ENCODE peak calls at places on chromosomes 12 and 14, in four cellular contexts. Y is HCT116, G is HepG2, P is K562. R is an unnamed sample.

GRCh38 chr14:28398501-28398900 is 368.1 kb upstream of the FOXG1 start:
- DNase-seq in G (no peak), P (no peak), Y (no peak), R (no peak)

GRCh38 chr12:107379852-107380567 is 286.7 kb upstream of the CRY1 start:
- DNase-seq in Y (peak; percentile 39), G (peak; percentile 67), P (no peak), R (no peak)

GRCh38 chr12:27680638-27681037 is 15.6 kb upstream of the REP15 start:
- DNase-seq in Y (no peak), G (no peak), P (no peak), R (no peak)

GRCh38 chr14:92475451-92476187 is 38.0 kb upstream of the RIN3 start:
- DNase-seq in Y (no peak), P (no peak), G (peak; percentile 41), R (no peak)

GRCh38 chr12:131872154-131873046 is 22.0 kb upstream of the ULK1 start:
- DNase-seq in P (no peak), G (no peak), Y (peak; percentile 77), R (no peak)

GRCh38 chr14:38583471-38583870 is 327.6 kb upstream of the CLEC14A start:
- DNase-seq in Y (no peak), P (no peak), G (no peak), R (no peak)

GRCh38 chr12:120733574-120733973 is 7.9 kb downstream of the ACADS start:
- DNase-seq in Y (no peak), G (no peak), P (no peak), R (no peak)

GRCh38 chr14:106442857-106443256 is 916.5 kb downstream of the TMEM121 start:
- DNase-seq in Y (no peak), G (no peak), P (peak; percentile 12), R (no peak)

GRCh38 chr14:90968025-90968424 is 92.4 kb downstream of the RPS6KA5 start:
- DNase-seq in Y (no peak), P (no peak), G (no peak), R (no peak)

GRCh38 chr14:91945776-91946305 is 1.7 kb downstream of the FBLN5 start:
- DNase-seq in P (no peak), G (no peak), Y (no peak), R (no peak)

GRCh38 chr14:101472518-101472849 is 88.8 kb upstream of the DIO3 start:
- DNase-seq in P (no peak), Y (no peak), G (no peak), R (no peak)

GRCh38 chr12:15601210-15601800 is 187.9 kb downstream of the EPS8 start:
- DNase-seq in G (no peak), Y (no peak), P (no peak), R (no peak)

GRCh38 chr12:124402281-124403066 is 107.6 kb downstream of the RFLNA start:
- DNase-seq in P (no peak), Y (no peak), G (no peak), R (no peak)

GRCh38 chr12:119180380-119181040 is 1.8 kb downstream of the HSPB8 start:
- DNase-seq in P (peak; percentile 20), Y (no peak), G (no peak), R (no peak)

GRCh38 chr12:120625557-120626419 is 14.6 kb upstream of the CABP1 start:
- DNase-seq in P (peak; percentile 91), Y (peak; percentile 54), G (no peak), R (no peak)

GRCh38 chr14:101232340-101233015 is 328.8 kb upstream of the DIO3 start:
- DNase-seq in G (no peak), P (no peak), Y (no peak), R (no peak)

GRCh38 chr14:73719791-73720190 is 5.6 kb upstream of the PNMA1 start:
- DNase-seq in P (no peak), G (no peak), Y (no peak), R (no peak)

GRCh38 chr12:55629058-55629841 is 7.4 kb upstream of the OR10P1 start:
- DNase-seq in P (no peak), G (no peak), Y (no peak), R (no peak)

GRCh38 chr12:1644523-1645438 is 15.8 kb downstream of the WNT5B start:
- DNase-seq in P (no peak), G (no peak), Y (no peak), R (no peak)

GRCh38 chr12:106248849-106249371 is 1.1 kb upstream of the CKAP4 start:
- DNase-seq in G (no peak), P (no peak), Y (no peak), R (no peak)

GRCh38 chr12:118391836-118392235 is 15.5 kb downstream of the SUDS3 start:
- DNase-seq in Y (no peak), G (no peak), P (no peak), R (no peak)

GRCh38 chr14:61621444-61621843 is 73.9 kb upstream of the HIF1A start:
- DNase-seq in G (no peak), P (no peak), Y (no peak), R (no peak)

GRCh38 chr14:65312859-65313258 is 99.7 kb upstream of the FUT8 start:
- DNase-seq in G (no peak), P (no peak), Y (no peak), R (no peak)

GRCh38 chr12:131020326-131020725 is 66.6 kb downstream of the ADGRD1 start:
- DNase-seq in G (no peak), P (no peak), Y (no peak), R (no peak)

GRCh38 chr14:96047101-96047500 is 7.9 kb downstream of the C14orf132 start:
- DNase-seq in P (no peak), G (no peak), Y (no peak), R (no peak)

GRCh38 chr14:104753528-104754212 is 723 bp downstream of the SIVA1 start:
- DNase-seq in G (no peak), Y (no peak), P (no peak), R (no peak)

GRCh38 chr14:34718750-34719304 is 4.4 kb upstream of the CFL2 start:
- DNase-seq in P (no peak), G (no peak), Y (no peak), R (no peak)

DNA sequence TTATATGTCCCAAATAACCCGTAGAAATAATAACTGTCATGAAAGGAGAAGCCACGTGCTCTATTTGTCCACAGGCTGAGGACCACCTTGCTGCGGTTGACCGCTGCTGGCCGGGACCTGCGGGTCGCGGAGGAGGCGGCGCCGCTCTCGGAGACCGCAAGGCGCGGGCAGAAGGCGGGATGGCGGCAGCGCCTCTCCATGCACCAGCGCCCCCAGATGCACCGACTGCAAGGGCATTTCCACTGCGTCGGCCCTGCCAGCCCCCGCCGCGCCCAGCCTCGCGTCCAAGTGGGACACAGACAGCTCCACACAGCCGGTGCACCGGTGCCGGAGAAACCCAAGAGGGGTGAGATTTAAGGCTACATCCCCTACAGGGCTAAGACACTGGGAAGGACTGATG is 21.0 kb downstream of the RPGRIP1 start:
- DNase-seq in G (no peak), P (no peak), Y (no peak), R (no peak)
- TF ChIP-seq CTCF in G (peak; percentile 64), P (no peak), Y (no peak), R (no peak)

DNA sequence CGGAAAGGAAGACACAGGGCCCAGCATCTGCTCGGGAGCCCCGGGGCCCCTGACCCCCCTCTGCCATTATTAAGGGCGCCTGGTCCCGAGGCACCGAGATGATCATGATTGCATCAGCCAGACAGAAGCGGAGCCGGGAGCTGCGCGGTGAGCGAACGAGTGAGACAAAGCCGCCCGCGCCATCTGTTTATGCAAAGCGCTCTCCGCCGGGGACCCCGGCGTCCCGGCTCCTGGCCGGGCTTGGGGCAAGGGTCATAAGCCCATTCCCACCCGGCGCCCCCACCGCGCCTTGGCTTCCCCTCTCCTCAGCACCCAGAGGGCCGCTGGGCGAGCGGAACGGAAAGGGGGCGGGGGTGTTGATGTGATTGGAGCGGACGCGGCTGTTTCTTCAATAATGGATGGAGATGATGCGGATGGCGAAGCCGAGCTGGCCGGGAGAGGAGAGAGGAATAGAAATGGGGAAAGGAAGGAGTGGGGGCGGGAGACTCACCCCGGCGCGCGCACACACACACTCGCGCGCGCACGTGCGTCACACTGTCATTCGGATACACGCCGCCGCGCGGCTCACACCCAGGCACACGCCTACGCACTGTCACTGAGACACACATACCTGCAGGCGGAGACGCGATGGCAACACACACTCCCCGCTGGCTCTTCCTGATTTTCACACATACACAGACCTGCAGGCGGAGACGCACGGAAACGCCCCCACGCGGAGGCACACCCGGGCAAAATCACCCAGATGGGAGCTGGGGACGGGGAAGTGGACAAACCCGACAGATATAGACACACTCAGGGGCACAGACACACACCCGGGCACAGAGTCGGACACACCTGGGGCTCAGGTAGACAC is 10.7 kb downstream of the STAC3 start:
- DNase-seq in G (no peak), Y (peak; percentile 47), P (peak; percentile 49), R (no peak)
- H3K27ac ChIP-seq in G (no peak overlapping the region), Y (peak overlapping the region; percentile 34), P (no peak overlapping the region), R (peak overlapping the region; percentile 63)

GRCh38 chr12:51209259-51209658 is 8.6 kb downstream of the POU6F1 start:
- DNase-seq in Y (no peak), P (no peak), G (no peak), R (no peak)
- TF ChIP-seq TCF7L2 in Y (no peak), P (no peak), G (no peak), R (no peak)

DNA sequence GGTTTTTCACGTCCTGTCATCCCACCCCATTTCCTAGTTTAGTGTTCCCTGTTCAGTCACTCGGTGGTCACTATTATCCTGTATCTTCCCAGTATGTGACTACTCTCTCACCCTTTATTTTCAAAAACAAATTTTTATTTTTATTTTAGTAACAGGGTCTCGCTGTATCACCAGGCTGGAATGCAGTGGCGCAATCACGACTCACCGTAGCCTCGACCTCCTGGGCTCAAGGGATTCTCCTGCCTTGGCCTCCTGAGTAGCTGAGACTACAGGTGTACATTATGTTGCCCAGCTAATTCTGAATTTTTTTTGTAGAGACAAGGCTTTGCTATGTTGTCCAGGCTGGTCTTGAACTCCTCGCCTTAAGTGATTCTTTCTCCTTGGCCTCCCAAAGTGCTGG is 20.1 kb upstream of the PRICKLE1 start:
- DNase-seq in Y (no peak), G (no peak), P (no peak), R (no peak)
- TF ChIP-seq CTCF in Y (no peak), G (no peak), P (no peak), R (no peak)

DNA sequence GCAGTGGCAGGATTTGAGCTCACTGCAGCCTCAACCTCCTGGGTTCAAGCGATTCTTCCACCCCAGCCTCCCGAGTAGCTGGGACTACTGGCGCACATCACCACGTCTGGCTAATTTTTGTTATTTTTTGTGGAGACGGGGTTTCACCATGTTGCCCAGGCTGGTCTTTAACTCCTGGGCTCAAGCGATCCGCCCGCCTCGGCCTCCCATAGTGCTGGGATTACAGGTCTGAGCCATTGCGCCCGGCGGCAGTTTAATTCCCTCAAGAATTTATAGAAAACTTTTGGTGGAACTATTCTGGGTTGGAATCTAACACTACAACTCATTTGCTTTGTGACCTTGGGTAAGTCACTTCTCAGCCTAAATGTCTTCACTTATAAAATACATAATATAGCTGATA is 1.8 kb upstream of the SP1 start:
- DNase-seq in Y (no peak), G (no peak), P (no peak), R (no peak)
- H3K27ac ChIP-seq in Y (peak overlapping the region; percentile 89), G (no peak overlapping the region), P (peak overlapping the region; percentile 92), R (peak overlapping the region; percentile 99)

DNA sequence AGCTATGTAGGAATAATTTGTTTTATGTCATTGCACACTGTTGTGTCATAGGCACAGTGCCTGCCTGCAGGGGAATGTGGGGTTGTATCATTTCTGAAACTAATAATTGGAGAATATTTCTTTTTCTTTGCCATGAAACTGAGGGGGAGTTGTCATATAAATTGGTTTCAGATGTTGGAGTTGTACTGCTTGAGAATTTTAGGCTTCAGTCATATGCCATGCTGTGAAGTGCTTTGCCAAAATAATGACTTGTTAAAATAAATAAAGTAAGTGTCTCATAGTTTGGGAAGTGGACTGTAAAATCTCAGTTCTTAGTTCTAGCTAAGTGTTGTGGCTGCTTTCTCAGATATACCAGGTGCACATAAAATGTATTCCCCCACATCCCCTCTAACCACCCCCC is 116.8 kb downstream of the DAAM1 start:
- DNase-seq in G (no peak), Y (no peak), P (no peak), R (no peak)
- TF ChIP-seq TCF7L2 in G (no peak), Y (no peak), P (no peak), R (no peak)

GRCh38 chr12:92604786-92605185 is 98.0 kb upstream of the PLEKHG7 start:
- DNase-seq in Y (no peak), G (no peak), P (no peak), R (no peak)
- TF ChIP-seq CTCF in Y (no peak), G (no peak), P (no peak), R (no peak)